ENCODE peak calls at places on chromosomes 11 and 22, in nine cellular contexts. S, B, X, H, F, R, V, M and T are unnamed samples. For H3K4me1, the result is how much of the 10 kb centered on the place peaks cover.

GRCh38 chr11:73273246-73273890 is 1.2 kb downstream of the P2RY6 start:
- DNase-seq in S (no peak), B (no peak), X (no peak), H (no peak), F (peak), R (no peak), V (no peak), M (no peak), T (no peak)

GRCh38 chr22:27682438-27682837 is 119.1 kb downstream of the MN1 start:
- DNase-seq in S (peak), B (no peak), X (no peak), H (no peak), F (no peak), R (peak), V (no peak), M (no peak), T (no peak)

GRCh38 chr11:69787457-69787856 is 12.3 kb upstream of the FGF4 start:
- DNase-seq in S (no peak), B (no peak), X (no peak), H (no peak), F (no peak), R (no peak), V (no peak), M (no peak), T (no peak)

GRCh38 chr11:102472127-102472526 is 19.6 kb upstream of the TMEM123 start:
- DNase-seq in S (no peak), B (no peak), X (no peak), H (no peak), F (no peak), R (no peak), V (no peak), M (no peak), T (no peak)

GRCh38 chr11:33899383-33900037 is 7.6 kb upstream of the LMO2 start:
- DNase-seq in S (no peak), B (peak), X (peak), H (peak), F (peak), R (no peak), V (peak), M (peak), T (no peak)

GRCh38 chr11:103676413-103676812 is 360.0 kb upstream of the DDI1 start:
- DNase-seq in S (no peak), B (no peak), X (no peak), H (no peak), F (no peak), R (no peak), V (no peak), M (no peak), T (no peak)

GRCh38 chr11:9700105-9700801 is 36.4 kb downstream of the SWAP70 start:
- DNase-seq in S (no peak), B (no peak), X (no peak), H (no peak), F (no peak), R (no peak), V (no peak), M (no peak), T (no peak)

GRCh38 chr22:37203354-37204044 is 8.8 kb downstream of the SSTR3 start:
- DNase-seq in S (no peak), B (no peak), X (no peak), H (no peak), F (no peak), R (no peak), V (peak), M (no peak), T (no peak)

GRCh38 chr11:134244593-134244992 is 8.6 kb downstream of the THYN1 start:
- DNase-seq in S (peak), B (no peak), X (no peak), H (no peak), F (no peak), R (peak), V (no peak), M (peak), T (no peak)

GRCh38 chr11:106706355-106706754 is 311.9 kb downstream of the GUCY1A2 start:
- DNase-seq in S (no peak), B (no peak), X (no peak), H (no peak), F (no peak), R (no peak), V (no peak), M (peak), T (no peak)

GRCh38 chr11:69167916-69168691 is 12.4 kb downstream of the SMIM38 start:
- DNase-seq in S (no peak), B (no peak), X (no peak), H (no peak), F (no peak), R (no peak), V (no peak), M (peak), T (no peak)

GRCh38 chr22:40636380-40637180 is at the start of gene MRTFA:
- DNase-seq in S (peak), B (peak), X (peak), H (peak), F (peak), R (peak), V (peak), M (peak), T (peak)

GRCh38 chr22:31730344-31730711 is 19.6 kb downstream of the PRR14L start:
- DNase-seq in S (no peak), B (no peak), X (no peak), H (no peak), F (no peak), R (peak), V (no peak), M (no peak), T (no peak)

GRCh38 chr22:45284705-45285305 is at the start of gene UPK3A:
- DNase-seq in S (peak), B (no peak), X (peak), H (peak), F (no peak), R (peak), V (peak), M (no peak), T (peak)

GRCh38 chr22:31104869-31105268 is 2.5 kb downstream of the SELENOM start:
- DNase-seq in S (peak), B (no peak), X (peak), H (no peak), F (peak), R (peak), V (no peak), M (no peak), T (no peak)

GRCh38 chr11:61972796-61973602 is 5.6 kb upstream of the FTH1 start:
- DNase-seq in S (no peak), B (peak), X (no peak), H (no peak), F (no peak), R (no peak), V (no peak), M (peak), T (no peak)

GRCh38 chr11:57474017-57474750 is 13.9 kb downstream of the RTN4RL2 start:
- DNase-seq in S (no peak), B (no peak), X (no peak), H (no peak), F (no peak), R (peak), V (no peak), M (no peak), T (no peak)

DNA sequence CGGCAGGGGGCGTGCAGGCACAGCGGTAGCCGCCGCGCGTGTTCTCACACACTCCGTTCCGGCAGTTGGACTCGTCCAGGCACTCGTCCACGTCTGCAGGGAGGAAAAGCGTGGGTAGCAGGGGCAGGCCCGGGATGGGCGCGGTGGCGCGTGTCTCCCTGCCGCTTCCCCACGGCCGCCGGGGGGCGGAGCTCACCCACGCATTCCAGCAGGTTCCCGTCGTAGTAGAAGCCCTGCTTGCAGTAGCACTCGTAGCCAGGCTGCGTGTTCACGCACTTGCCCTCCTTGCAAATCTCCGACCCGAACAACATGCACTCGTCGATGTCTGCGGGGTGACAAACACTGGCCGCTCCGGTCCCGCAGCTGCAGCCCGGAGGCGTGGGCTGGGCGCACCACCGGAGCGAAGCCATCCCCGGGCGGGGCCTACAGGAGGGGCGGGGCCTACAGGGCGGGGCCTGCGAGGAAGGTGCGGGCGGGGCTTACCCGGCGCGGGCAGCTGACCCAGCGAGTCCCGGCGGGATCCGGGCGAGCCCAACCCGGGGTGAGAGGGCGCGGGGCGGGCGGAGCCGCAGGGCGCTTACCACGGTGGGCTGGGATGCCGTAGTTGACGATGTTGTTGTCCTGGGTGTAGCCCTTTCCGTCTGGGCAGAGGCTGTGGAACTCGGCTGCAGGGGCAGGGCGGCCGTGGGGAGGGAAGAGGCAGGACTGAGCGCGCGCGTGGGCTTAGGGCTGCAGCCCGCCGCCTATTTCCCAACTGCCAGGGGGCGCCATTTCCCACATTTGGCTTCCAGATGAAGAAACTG is 15.6 kb downstream of the SCYL1 start:
- DNase-seq in S (peak), B (peak), X (peak), H (peak), F (peak), R (peak), V (peak), M (peak), T (peak)
- H3K27ac ChIP-seq in S (no peak), B (peak), X (peak), H (peak), F (peak), R (no peak), V (peak), M (peak), T (peak)

DNA sequence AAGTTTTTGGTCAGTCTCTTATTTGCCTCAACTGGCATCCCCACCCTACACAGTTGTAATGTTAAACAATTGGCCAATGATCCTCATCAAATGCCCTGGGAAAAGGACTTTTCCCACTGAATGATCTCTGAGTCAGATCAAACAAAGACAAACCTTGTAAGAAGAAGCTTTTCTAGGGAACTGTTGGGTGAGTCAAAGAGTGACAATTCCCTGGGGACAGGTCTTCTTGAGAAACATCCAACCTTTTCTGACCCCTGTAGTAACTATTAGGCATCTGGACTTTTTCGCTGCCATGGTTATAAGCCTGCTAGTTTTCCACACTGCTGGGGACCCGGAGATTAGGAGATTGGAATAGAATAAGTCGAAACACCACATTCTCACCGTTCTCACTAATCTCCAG is 789.8 kb upstream of the API5 start:
- DNase-seq in S (no peak), B (no peak), X (no peak), H (no peak), F (no peak), R (no peak), V (no peak), M (peak), T (no peak)
- H3K4me1 ChIP-seq in S (under half), B (under half), X (under half), H (under half), F (under half), R (under half), V (under half), M (under half), T (under half)

DNA sequence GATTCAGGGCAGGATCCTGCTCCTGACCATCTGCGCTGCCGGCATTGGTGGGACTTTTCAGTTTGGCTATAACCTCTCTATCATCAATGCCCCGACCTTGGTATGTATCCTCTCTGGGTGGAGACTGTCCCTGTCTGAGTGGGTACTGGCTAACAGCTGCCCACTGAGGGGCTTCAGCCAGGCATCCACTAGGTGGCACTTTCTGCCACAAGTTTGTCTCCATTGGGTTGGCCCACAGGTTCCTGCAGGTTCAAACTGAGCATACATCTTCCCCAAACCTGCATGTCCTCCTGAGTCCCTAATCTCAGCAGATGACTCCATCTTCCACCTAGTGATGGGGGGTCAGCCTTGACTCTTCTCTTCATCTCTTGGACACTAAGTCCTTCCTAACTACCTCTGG is 4.4 kb downstream of the SLC2A11 start:
- DNase-seq in S (peak), B (no peak), X (no peak), H (no peak), F (no peak), R (peak), V (peak), M (peak), T (no peak)
- TF ChIP-seq CTCF in S (peak), B (no peak), X (peak), H (peak), F (no peak), R (peak), V (peak), M (peak), T (peak)

GRCh38 chr22:21713428-21714058 is 22.1 kb downstream of the YPEL1 start:
- DNase-seq in S (no peak), B (no peak), X (no peak), H (no peak), F (no peak), R (no peak), V (no peak), M (no peak), T (no peak)
- H3K27ac ChIP-seq in S (no peak), B (no peak), X (peak), H (no peak), F (no peak), R (peak), V (no peak), M (no peak), T (no peak)

DNA sequence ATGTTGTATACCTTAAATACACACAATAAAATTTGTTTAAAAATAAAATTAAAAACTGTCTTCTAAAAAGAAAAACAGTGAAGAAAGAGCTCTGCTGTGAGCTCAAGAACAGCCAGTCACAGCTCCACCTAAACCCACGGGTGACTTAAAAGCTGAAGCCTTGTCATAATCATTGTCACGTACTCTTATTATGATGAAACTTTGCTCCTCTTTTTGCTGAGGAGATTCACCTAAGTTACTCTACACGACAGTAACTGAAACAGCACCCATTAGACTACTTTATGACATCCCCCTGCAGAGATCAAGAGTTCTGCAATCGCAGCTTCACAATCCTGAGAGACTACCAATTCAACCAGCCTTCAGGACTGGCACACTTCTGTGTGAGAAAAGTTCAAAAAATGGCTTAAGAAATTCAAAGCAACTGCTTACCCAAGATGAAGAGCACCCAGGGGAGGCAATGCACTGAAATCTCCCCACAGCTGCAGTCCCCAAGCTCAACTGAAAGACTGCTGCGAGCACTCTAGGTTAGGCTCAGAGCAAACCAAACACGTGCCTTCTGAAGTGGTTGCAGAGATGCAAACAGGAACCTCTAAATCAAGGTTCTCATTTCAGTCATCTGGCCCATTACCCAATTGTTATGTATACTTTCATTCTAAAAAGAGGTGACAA is at the start of gene JAML:
- DNase-seq in S (no peak), B (no peak), X (no peak), H (no peak), F (no peak), R (no peak), V (no peak), M (no peak), T (no peak)
- H3K4me1 ChIP-seq in S (under half), B (under half), X (under half), H (under half), F (under half), R (under half), V (under half), M (under half), T (under half)